ENCODE peak calls at places on chromosomes 7 and 10, in seven cellular contexts. O is nephron progenitor cell; F is head of caudate nucleus; G is non-pigmented ciliary epithelial cell; N is stimulated activated CD4-positive, alpha-beta T cell treated with anti-CD3 and anti-CD28 coated beads, Interleukin-12 subunit alpha, Interleukin-12 subunit beta, amount 100 ng/mL, for 4 hours; P is H9; Y is endodermal cell. L is an unnamed sample.

GRCh38 chr7:148045521-148045920 is 545.0 kb upstream of the C7orf33 start:
- DNase-seq in Y (no peak), G (no peak), P (no peak), N (no peak), O (no peak), F (no peak), L (no peak)

GRCh38 chr10:117689566-117689965 is 147.0 kb downstream of the EMX2 start:
- DNase-seq in P (no peak), Y (no peak), N (no peak), F (no peak), G (no peak), O (no peak), L (no peak)

GRCh38 chr7:128919881-128920789 is 9.6 kb upstream of the KCP start:
- DNase-seq in P (peak; percentile 56), O (no peak), N (no peak), Y (peak; percentile 75), G (no peak), F (no peak), L (no peak)

GRCh38 chr7:48094861-48095293 is 5.8 kb downstream of the UPP1 start:
- DNase-seq in Y (peak; percentile 19), O (no peak), N (no peak), P (no peak), G (no peak), F (no peak), L (no peak)

GRCh38 chr10:35641430-35642015 is 573 bp downstream of the FZD8 start:
- DNase-seq in N (peak; percentile 17), F (no peak), P (peak; percentile 32), Y (no peak), G (no peak), O (peak; percentile 61), L (peak; percentile 48)

GRCh38 chr10:69415951-69416350 is 767 bp downstream of the TACR2 start:
- DNase-seq in P (no peak), F (no peak), O (no peak), Y (no peak), G (no peak), N (no peak), L (no peak)

GRCh38 chr7:151590801-151591771 is 71.4 kb upstream of the RHEB start:
- DNase-seq in Y (no peak), N (no peak), O (no peak), P (no peak), F (no peak), G (no peak), L (no peak)

GRCh38 chr7:27198871-27199801 is 755 bp downstream of the HOXA13 start:
- DNase-seq in O (peak; percentile 60), G (no peak), N (no peak), F (no peak), Y (peak; percentile 83), P (peak; percentile 55), L (peak; percentile 27)

GRCh38 chr7:55065511-55066229 is 46.9 kb downstream of the EGFR start:
- DNase-seq in N (no peak), P (peak; percentile 40), Y (peak; percentile 71), G (no peak), F (no peak), O (peak; percentile 16), L (no peak)

GRCh38 chr7:2105280-2105679 is 127.5 kb downstream of the MAD1L1 start:
- DNase-seq in N (no peak), F (no peak), Y (no peak), P (no peak), G (no peak), O (no peak), L (no peak)

GRCh38 chr10:60351191-60351853 is 38.4 kb downstream of the ANK3 start:
- DNase-seq in F (no peak), Y (no peak), O (no peak), P (no peak), N (no peak), G (no peak), L (peak; percentile 1)

GRCh38 chr7:81846398-81846797 is 76.6 kb upstream of the HGF start:
- DNase-seq in N (no peak), O (no peak), P (no peak), G (peak; percentile 43), Y (no peak), F (no peak), L (peak; percentile 80)

GRCh38 chr10:125012851-125013528 is 71.1 kb downstream of the ZRANB1 start:
- DNase-seq in G (no peak), Y (no peak), N (no peak), P (no peak), F (no peak), O (no peak), L (no peak)

GRCh38 chr7:2996141-2996540 is 47.5 kb downstream of the CARD11 start:
- DNase-seq in P (no peak), G (no peak), O (no peak), N (no peak), F (no peak), Y (no peak), L (no peak)

GRCh38 chr10:108348215-108348614 is 1183.7 kb upstream of the SORCS1 start:
- DNase-seq in O (no peak), Y (no peak), F (no peak), N (no peak), G (no peak), P (no peak), L (no peak)

GRCh38 chr7:8146156-8146555 is 115.8 kb downstream of the ICA1 start:
- DNase-seq in O (no peak), F (no peak), Y (no peak), N (no peak), P (no peak), G (no peak), L (no peak)

GRCh38 chr7:37052673-37053072 is 328.4 kb upstream of the AOAH start:
- DNase-seq in Y (peak; percentile 91), G (no peak), N (no peak), P (peak; percentile 63), F (no peak), O (peak; percentile 84), L (peak; percentile 20)

GRCh38 chr7:94129443-94130140 is 125.4 kb upstream of the BET1 start:
- DNase-seq in G (peak; percentile 82), N (no peak), O (no peak), F (no peak), Y (no peak), P (no peak), L (no peak)

GRCh38 chr7:151793531-151793935 is 83.4 kb downstream of the PRKAG2 start:
- DNase-seq in O (no peak), P (no peak), F (no peak), Y (no peak), N (no peak), G (no peak), L (no peak)

GRCh38 chr10:121216721-121217181 is 365.6 kb downstream of the WDR11 start:
- DNase-seq in F (peak; percentile 69), Y (no peak), O (no peak), N (no peak), P (no peak), G (no peak), L (no peak)

GRCh38 chr10:43407148-43407575 is 1.8 kb downstream of the HNRNPF start:
- DNase-seq in F (peak; percentile 39), G (no peak), N (peak; percentile 47), O (peak; percentile 70), P (no peak), Y (peak; percentile 66), L (peak; percentile 73)

GRCh38 chr7:146028251-146028750 is 88.3 kb upstream of the CNTNAP2 start:
- DNase-seq in O (no peak), N (no peak), P (no peak), Y (no peak), F (no peak), G (no peak), L (no peak)

GRCh38 chr7:156968183-156968582 is 18.7 kb downstream of the NOM1 start:
- DNase-seq in P (no peak), F (no peak), G (no peak), Y (no peak), O (no peak), N (no peak), L (no peak)

GRCh38 chr10:7444576-7445226 is 33.9 kb upstream of the SFMBT2 start:
- DNase-seq in F (peak; percentile 50), P (no peak), G (no peak), N (no peak), Y (no peak), O (no peak), L (no peak)

GRCh38 chr10:88136712-88137111 is 273.3 kb downstream of the PTEN start:
- DNase-seq in Y (no peak), P (no peak), N (no peak), G (no peak), F (no peak), O (no peak), L (no peak)

GRCh38 chr7:94913391-94913790 is 6.0 kb downstream of the PPP1R9A start:
- DNase-seq in G (no peak), F (no peak), P (no peak), O (no peak), N (no peak), Y (no peak), L (no peak)

GRCh38 chr7:75937958-75938786 is 23.2 kb downstream of the POR start:
- DNase-seq in G (peak; percentile 65), O (no peak), F (peak; percentile 72), P (no peak), N (no peak), Y (no peak), L (no peak)

GRCh38 chr10:115129752-115130151 is 36.6 kb downstream of the ATRNL1 start:
- DNase-seq in P (no peak), Y (no peak), N (no peak), F (no peak), G (peak; percentile 3), O (no peak), L (peak; percentile 45)

GRCh38 chr7:1765336-1765735 is 95.3 kb downstream of the ELFN1 start:
- DNase-seq in Y (no peak), F (no peak), O (no peak), G (no peak), P (no peak), N (no peak), L (no peak)

GRCh38 chr10:130336612-130337304 is 200.6 kb downstream of the GLRX3 start:
- DNase-seq in O (peak; percentile 41), Y (peak; percentile 82), G (no peak), N (no peak), P (peak; percentile 55), F (no peak), L (no peak)

GRCh38 chr7:123538189-123538714 is 3.9 kb upstream of the IQUB start:
- DNase-seq in F (no peak), O (no peak), G (no peak), N (no peak), Y (no peak), P (no peak), L (no peak)

GRCh38 chr7:50718876-50719275 is 63.8 kb downstream of the GRB10 start:
- DNase-seq in N (no peak), P (no peak), O (no peak), Y (no peak), F (no peak), G (no peak), L (no peak)

GRCh38 chr10:12814166-12814565 is 187.3 kb downstream of the CCDC3 start:
- DNase-seq in G (no peak), O (no peak), Y (no peak), F (no peak), N (no peak), P (no peak), L (no peak)

GRCh38 chr7:4681218-4681851 is 760 bp upstream of the FOXK1 start:
- DNase-seq in F (no peak), N (peak; percentile 26), O (no peak), Y (no peak), P (no peak), G (no peak), L (peak; percentile 6)

GRCh38 chr7:50856821-50857220 is 74.1 kb upstream of the GRB10 start:
- DNase-seq in Y (no peak), P (no peak), N (no peak), G (no peak), F (no peak), O (no peak), L (no peak)

GRCh38 chr10:51986531-51986930 is 287.1 kb upstream of the CSTF2T start:
- DNase-seq in F (no peak), Y (no peak), G (no peak), P (no peak), N (no peak), O (no peak), L (no peak)

GRCh38 chr7:72053273-72053672 is 358.9 kb downstream of the CALN1 start:
- DNase-seq in G (no peak), Y (no peak), N (no peak), F (no peak), P (no peak), O (no peak), L (no peak)

GRCh38 chr10:14649739-14650138 is 125.0 kb downstream of the FAM107B start:
- DNase-seq in P (no peak), G (no peak), N (no peak), O (no peak), F (no peak), Y (no peak), L (no peak)